ENCODE peak calls at places on chromosome 7, in six cellular contexts. One of them, this sample, is unnamed.

GRCh38 chr7:93651603-93652159 is 77.2 kb upstream of the CALCR start:
- DNase-seq in neuronal stem cell: no peak
- DNase-seq in left ventricle myocardium inferior: no peak
- DNase-seq in IMR-90: no peak
- DNase-seq in cardiac muscle cell: no peak
- DNase-seq in aorta: no peak
- DNase-seq in this sample: no peak

GRCh38 chr7:24701232-24701898 is 55.9 kb downstream of the GSDME start:
- DNase-seq in neuronal stem cell: no peak
- DNase-seq in left ventricle myocardium inferior: no peak
- DNase-seq in IMR-90: peak
- DNase-seq in cardiac muscle cell: peak
- DNase-seq in aorta: no peak
- DNase-seq in this sample: peak

GRCh38 chr7:102117743-102118142 is 168.9 kb upstream of the SH2B2 start:
- DNase-seq in neuronal stem cell: no peak
- DNase-seq in left ventricle myocardium inferior: no peak
- DNase-seq in IMR-90: peak
- DNase-seq in cardiac muscle cell: no peak
- DNase-seq in aorta: peak
- DNase-seq in this sample: no peak

GRCh38 chr7:95001815-95002561 is 94.6 kb downstream of the PPP1R9A start:
- DNase-seq in neuronal stem cell: no peak
- DNase-seq in left ventricle myocardium inferior: no peak
- DNase-seq in IMR-90: no peak
- DNase-seq in cardiac muscle cell: no peak
- DNase-seq in aorta: no peak
- DNase-seq in this sample: no peak

GRCh38 chr7:81618400-81619014 is 151.3 kb downstream of the HGF start:
- DNase-seq in neuronal stem cell: no peak
- DNase-seq in left ventricle myocardium inferior: no peak
- DNase-seq in IMR-90: peak
- DNase-seq in cardiac muscle cell: no peak
- DNase-seq in aorta: no peak
- DNase-seq in this sample: no peak

GRCh38 chr7:101125989-101126650 is 784 bp upstream of the SERPINE1 start:
- DNase-seq in neuronal stem cell: no peak
- DNase-seq in left ventricle myocardium inferior: peak
- DNase-seq in IMR-90: peak
- DNase-seq in cardiac muscle cell: no peak
- DNase-seq in aorta: peak
- DNase-seq in this sample: peak

GRCh38 chr7:44320141-44320540 is 5.3 kb downstream of the CAMK2B start:
- DNase-seq in neuronal stem cell: no peak
- DNase-seq in left ventricle myocardium inferior: no peak
- DNase-seq in IMR-90: peak
- DNase-seq in cardiac muscle cell: no peak
- DNase-seq in aorta: no peak
- DNase-seq in this sample: no peak

GRCh38 chr7:35828817-35829216 is 28.0 kb downstream of the SEPTIN7 start:
- DNase-seq in neuronal stem cell: no peak
- DNase-seq in left ventricle myocardium inferior: no peak
- DNase-seq in IMR-90: no peak
- DNase-seq in cardiac muscle cell: peak
- DNase-seq in aorta: no peak
- DNase-seq in this sample: no peak

GRCh38 chr7:52917982-52918578 is 117.4 kb upstream of the POM121L12 start:
- DNase-seq in neuronal stem cell: no peak
- DNase-seq in left ventricle myocardium inferior: no peak
- DNase-seq in IMR-90: no peak
- DNase-seq in cardiac muscle cell: no peak
- DNase-seq in aorta: no peak
- DNase-seq in this sample: no peak

GRCh38 chr7:107408349-107408748 is 61.5 kb upstream of the GPR22 start:
- DNase-seq in neuronal stem cell: no peak
- DNase-seq in left ventricle myocardium inferior: no peak
- DNase-seq in IMR-90: peak
- DNase-seq in cardiac muscle cell: no peak
- DNase-seq in aorta: no peak
- DNase-seq in this sample: no peak

GRCh38 chr7:8125680-8126444 is 136.1 kb downstream of the ICA1 start:
- DNase-seq in neuronal stem cell: no peak
- DNase-seq in left ventricle myocardium inferior: no peak
- DNase-seq in IMR-90: no peak
- DNase-seq in cardiac muscle cell: no peak
- DNase-seq in aorta: no peak
- DNase-seq in this sample: no peak

GRCh38 chr7:75966209-75966961 is 28.0 kb downstream of the TMEM120A start:
- DNase-seq in neuronal stem cell: no peak
- DNase-seq in left ventricle myocardium inferior: peak
- DNase-seq in IMR-90: no peak
- DNase-seq in cardiac muscle cell: no peak
- DNase-seq in aorta: peak
- DNase-seq in this sample: peak

GRCh38 chr7:107312418-107312817 is 143.6 kb downstream of the HBP1 start:
- DNase-seq in neuronal stem cell: no peak
- DNase-seq in left ventricle myocardium inferior: no peak
- DNase-seq in IMR-90: peak
- DNase-seq in cardiac muscle cell: no peak
- DNase-seq in aorta: no peak
- DNase-seq in this sample: no peak

GRCh38 chr7:129777195-129777844 is 165.8 kb downstream of the NRF1 start:
- DNase-seq in neuronal stem cell: no peak
- DNase-seq in left ventricle myocardium inferior: no peak
- DNase-seq in IMR-90: no peak
- DNase-seq in cardiac muscle cell: no peak
- DNase-seq in aorta: no peak
- DNase-seq in this sample: no peak

GRCh38 chr7:30838008-30838407 is 66.8 kb downstream of the MINDY4 start:
- DNase-seq in neuronal stem cell: no peak
- DNase-seq in left ventricle myocardium inferior: no peak
- DNase-seq in IMR-90: no peak
- DNase-seq in cardiac muscle cell: no peak
- DNase-seq in aorta: no peak
- DNase-seq in this sample: no peak

GRCh38 chr7:120583835-120584586 is 273.9 kb downstream of the TSPAN12 start:
- DNase-seq in neuronal stem cell: no peak
- DNase-seq in left ventricle myocardium inferior: no peak
- DNase-seq in IMR-90: peak
- DNase-seq in cardiac muscle cell: no peak
- DNase-seq in aorta: no peak
- DNase-seq in this sample: no peak

GRCh38 chr7:120587281-120587680 is 270.7 kb downstream of the TSPAN12 start:
- DNase-seq in neuronal stem cell: no peak
- DNase-seq in left ventricle myocardium inferior: no peak
- DNase-seq in IMR-90: no peak
- DNase-seq in cardiac muscle cell: no peak
- DNase-seq in aorta: no peak
- DNase-seq in this sample: no peak

GRCh38 chr7:120588411-120588810 is 269.5 kb downstream of the TSPAN12 start:
- DNase-seq in neuronal stem cell: no peak
- DNase-seq in left ventricle myocardium inferior: no peak
- DNase-seq in IMR-90: no peak
- DNase-seq in cardiac muscle cell: no peak
- DNase-seq in aorta: no peak
- DNase-seq in this sample: no peak

GRCh38 chr7:120588862-120589261 is 269.1 kb downstream of the TSPAN12 start:
- DNase-seq in neuronal stem cell: no peak
- DNase-seq in left ventricle myocardium inferior: no peak
- DNase-seq in IMR-90: no peak
- DNase-seq in cardiac muscle cell: no peak
- DNase-seq in aorta: no peak
- DNase-seq in this sample: no peak

GRCh38 chr7:120586561-120586960 is 271.4 kb downstream of the TSPAN12 start:
- DNase-seq in neuronal stem cell: no peak
- DNase-seq in left ventricle myocardium inferior: no peak
- DNase-seq in IMR-90: no peak
- DNase-seq in cardiac muscle cell: no peak
- DNase-seq in aorta: no peak
- DNase-seq in this sample: no peak
- H3K27ac ChIP-seq in neuronal stem cell: no peak
- H3K27ac ChIP-seq in left ventricle myocardium inferior: no peak
- H3K27ac ChIP-seq in IMR-90: no peak
- H3K27ac ChIP-seq in cardiac muscle cell: no peak
- H3K27ac ChIP-seq in aorta: no peak
- H3K27ac ChIP-seq in this sample: no peak

DNA sequence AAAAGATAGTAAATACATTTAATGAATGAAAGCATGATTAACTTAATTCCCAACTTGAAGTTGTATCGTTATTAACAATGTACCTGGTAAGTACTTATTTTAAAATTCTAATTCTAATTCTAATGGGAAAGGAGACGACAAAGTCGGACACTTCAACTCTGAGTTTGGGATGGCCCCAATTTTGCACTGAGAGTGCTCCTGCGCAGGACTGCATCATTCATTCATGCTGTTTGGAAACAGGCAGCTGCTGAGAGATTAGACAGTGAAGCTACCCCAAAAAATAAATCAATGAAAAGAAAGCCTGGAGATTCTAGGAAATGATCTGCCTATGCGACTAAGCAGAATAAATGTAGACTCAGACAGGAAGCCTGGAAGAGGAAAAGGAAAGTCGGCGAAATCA is 141.7 kb upstream of the VKORC1L1 start:
- DNase-seq in neuronal stem cell: no peak
- DNase-seq in left ventricle myocardium inferior: no peak
- DNase-seq in IMR-90: no peak
- DNase-seq in cardiac muscle cell: no peak
- DNase-seq in aorta: no peak
- DNase-seq in this sample: no peak
- H3K4me3 ChIP-seq in neuronal stem cell: no peak
- H3K4me3 ChIP-seq in left ventricle myocardium inferior: peak
- H3K4me3 ChIP-seq in IMR-90: no peak
- H3K4me3 ChIP-seq in cardiac muscle cell: peak
- H3K4me3 ChIP-seq in aorta: no peak
- H3K4me3 ChIP-seq in this sample: no peak

GRCh38 chr7:47720141-47720906 is 138.4 kb upstream of the TNS3 start:
- DNase-seq in neuronal stem cell: no peak
- DNase-seq in left ventricle myocardium inferior: peak
- DNase-seq in IMR-90: peak
- DNase-seq in cardiac muscle cell: no peak
- DNase-seq in aorta: no peak
- DNase-seq in this sample: peak
- H3K27ac ChIP-seq in neuronal stem cell: no peak
- H3K27ac ChIP-seq in left ventricle myocardium inferior: no peak
- H3K27ac ChIP-seq in IMR-90: no peak
- H3K27ac ChIP-seq in cardiac muscle cell: no peak
- H3K27ac ChIP-seq in aorta: no peak
- H3K27ac ChIP-seq in this sample: no peak

GRCh38 chr7:156257904-156258303 is 382.7 kb upstream of the RNF32 start:
- DNase-seq in neuronal stem cell: no peak
- DNase-seq in left ventricle myocardium inferior: no peak
- DNase-seq in IMR-90: no peak
- DNase-seq in cardiac muscle cell: no peak
- DNase-seq in aorta: no peak
- DNase-seq in this sample: no peak
- H3K4me3 ChIP-seq in neuronal stem cell: peak
- H3K4me3 ChIP-seq in left ventricle myocardium inferior: no peak
- H3K4me3 ChIP-seq in IMR-90: no peak
- H3K4me3 ChIP-seq in cardiac muscle cell: no peak
- H3K4me3 ChIP-seq in aorta: no peak
- H3K4me3 ChIP-seq in this sample: no peak

GRCh38 chr7:154812027-154812426 is 190.9 kb downstream of the PAXIP1 start:
- DNase-seq in neuronal stem cell: no peak
- DNase-seq in left ventricle myocardium inferior: no peak
- DNase-seq in IMR-90: no peak
- DNase-seq in cardiac muscle cell: no peak
- DNase-seq in aorta: no peak
- DNase-seq in this sample: no peak

GRCh38 chr7:154817224-154817896 is 185.6 kb downstream of the PAXIP1 start:
- DNase-seq in neuronal stem cell: no peak
- DNase-seq in left ventricle myocardium inferior: no peak
- DNase-seq in IMR-90: no peak
- DNase-seq in cardiac muscle cell: no peak
- DNase-seq in aorta: no peak
- DNase-seq in this sample: no peak
- H3K27ac ChIP-seq in neuronal stem cell: no peak
- H3K27ac ChIP-seq in left ventricle myocardium inferior: no peak
- H3K27ac ChIP-seq in IMR-90: no peak
- H3K27ac ChIP-seq in cardiac muscle cell: no peak
- H3K27ac ChIP-seq in aorta: no peak
- H3K27ac ChIP-seq in this sample: no peak

DNA sequence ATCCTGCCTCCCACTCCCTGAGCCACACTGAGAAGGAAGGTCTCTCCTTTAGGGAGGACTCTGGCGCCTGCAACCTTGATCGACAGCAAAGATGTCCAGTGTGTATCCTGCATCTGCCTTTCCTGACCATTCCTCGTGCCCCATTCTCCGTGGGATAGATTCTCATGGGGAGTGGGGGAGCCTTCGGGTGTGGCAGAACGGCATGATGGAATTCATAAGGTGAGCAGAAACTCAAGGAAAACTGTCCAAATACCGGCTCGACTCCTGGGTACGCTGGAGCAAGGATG is 633 bp upstream of the RARRES2 start:
- DNase-seq in neuronal stem cell: no peak
- DNase-seq in left ventricle myocardium inferior: no peak
- DNase-seq in IMR-90: no peak
- DNase-seq in cardiac muscle cell: no peak
- DNase-seq in aorta: no peak
- DNase-seq in this sample: no peak
- H3K4me3 ChIP-seq in neuronal stem cell: no peak
- H3K4me3 ChIP-seq in left ventricle myocardium inferior: peak
- H3K4me3 ChIP-seq in IMR-90: no peak
- H3K4me3 ChIP-seq in cardiac muscle cell: no peak
- H3K4me3 ChIP-seq in aorta: no peak
- H3K4me3 ChIP-seq in this sample: peak